ENCODE peak calls at places on chromosome 15, in seven cellular contexts. B is cardiac fibroblast, W is GM12865, N is AG04450, Y is uterus, P is tibial nerve, A is stomach. S is an unnamed sample.

GRCh38 chr15:68307131-68307928 is 29.8 kb downstream of the FEM1B start:
- DNase-seq in P (no peak), B (no peak), Y (peak), N (no peak), A (peak), W (no peak), S (no peak)

GRCh38 chr15:71440479-71441071 is 325.3 kb downstream of the THSD4 start:
- DNase-seq in B (peak), P (no peak), Y (no peak), W (peak), N (peak), A (no peak), S (no peak)

GRCh38 chr15:85673326-85673725 is 121.4 kb downstream of the KLHL25 start:
- DNase-seq in Y (no peak), W (no peak), A (no peak), B (no peak), P (no peak), N (no peak), S (no peak)

GRCh38 chr15:65870889-65871533 is 1.7 kb downstream of the RAB11A start:
- DNase-seq in B (peak), W (peak), Y (no peak), N (no peak), P (no peak), A (no peak), S (no peak)

GRCh38 chr15:34239151-34239761 is 14.4 kb downstream of the EMC4 start:
- DNase-seq in P (no peak), A (no peak), Y (no peak), W (peak), B (peak), N (peak), S (no peak)

GRCh38 chr15:62254137-62254934 is 89.3 kb upstream of the C2CD4B start:
- DNase-seq in B (peak), P (no peak), Y (peak), A (peak), N (peak), W (peak), S (peak)

GRCh38 chr15:52857937-52858336 is 67.8 kb upstream of the ONECUT1 start:
- DNase-seq in Y (no peak), W (no peak), B (peak), N (no peak), P (no peak), A (no peak), S (no peak)

GRCh38 chr15:66254364-66255292 is 1.1 kb upstream of the MEGF11 start:
- DNase-seq in Y (no peak), A (no peak), B (no peak), P (no peak), W (no peak), N (no peak), S (no peak)

GRCh38 chr15:96792216-96792615 is 461.7 kb downstream of the NR2F2 start:
- DNase-seq in N (no peak), W (no peak), A (no peak), P (no peak), B (no peak), Y (no peak), S (no peak)

GRCh38 chr15:92655178-92655995 is at the start of gene FAM174B:
- DNase-seq in N (no peak), P (no peak), B (no peak), Y (no peak), A (peak), W (peak), S (peak)

GRCh38 chr15:85865070-85865684 is 70.5 kb upstream of the KLHL25 start:
- DNase-seq in Y (peak), N (no peak), B (peak), W (peak), P (no peak), A (no peak), S (no peak)

GRCh38 chr15:63156708-63157065 is 590 bp downstream of the RPS27L start:
- DNase-seq in B (peak), A (no peak), W (peak), P (no peak), Y (peak), N (no peak), S (no peak)

GRCh38 chr15:70447927-70448698 is 315.2 kb downstream of the UACA start:
- DNase-seq in Y (no peak), B (no peak), P (no peak), W (no peak), A (peak), N (no peak), S (no peak)

GRCh38 chr15:70835415-70835814 is 18.5 kb downstream of the LARP6 start:
- DNase-seq in A (no peak), Y (peak), N (no peak), W (no peak), B (peak), P (peak), S (no peak)

GRCh38 chr15:80953953-80954778 is 35.5 kb downstream of the MESD start:
- DNase-seq in N (no peak), P (no peak), Y (no peak), A (no peak), W (no peak), B (no peak), S (no peak)

GRCh38 chr15:62083168-62084154 is 16.7 kb downstream of the C2CD4A start:
- DNase-seq in A (no peak), P (no peak), W (no peak), B (no peak), N (no peak), Y (no peak), S (no peak)

GRCh38 chr15:73594109-73594508 is 39.1 kb downstream of the NPTN start:
- DNase-seq in P (no peak), A (no peak), B (no peak), W (no peak), Y (no peak), N (no peak), S (no peak)

GRCh38 chr15:64883097-64883581 is 28.6 kb upstream of the ANKDD1A start:
- DNase-seq in A (no peak), W (peak), P (no peak), N (no peak), Y (no peak), B (peak), S (no peak)

GRCh38 chr15:40091861-40092415 is 16.7 kb downstream of the BMF start:
- DNase-seq in B (no peak), P (no peak), A (no peak), W (no peak), Y (peak), N (no peak), S (no peak)

GRCh38 chr15:60017538-60018199 is 13.6 kb downstream of the FOXB1 start:
- DNase-seq in B (peak), W (no peak), A (no peak), P (no peak), N (no peak), Y (no peak), S (no peak)

GRCh38 chr15:68769702-68770101 is 51.0 kb downstream of the ANP32A start:
- DNase-seq in A (no peak), P (no peak), B (no peak), W (no peak), N (no peak), Y (no peak), S (no peak)

GRCh38 chr15:100920516-100921135 is 1.5 kb downstream of the LRRK1 start:
- DNase-seq in W (peak), B (no peak), P (no peak), N (no peak), A (no peak), Y (no peak), S (no peak)
- H3K4me3 ChIP-seq in W (peak), B (peak), P (peak), N (no peak), A (peak), Y (no peak), S (no peak)

DNA sequence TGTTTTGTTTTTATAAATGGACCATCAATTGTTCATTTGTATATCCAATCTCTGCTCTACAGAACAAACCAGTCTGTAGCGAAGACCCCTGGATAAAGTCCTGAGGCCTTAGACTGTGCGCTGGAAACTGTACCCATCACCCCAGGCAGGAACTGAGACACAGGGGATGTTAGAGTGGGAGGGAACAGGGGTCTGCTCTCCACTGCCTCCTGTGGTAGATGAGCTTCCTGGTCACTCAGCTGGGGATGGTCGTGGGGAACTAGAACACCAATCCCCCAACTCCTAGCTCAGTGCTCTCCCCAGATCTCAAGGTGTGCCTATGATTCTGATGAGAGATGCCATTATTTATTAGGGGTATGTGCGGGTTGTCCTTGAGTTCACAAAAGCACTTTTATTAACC is 340.2 kb upstream of the IGF1R start:
- DNase-seq in Y (no peak), N (no peak), W (no peak), P (no peak), B (no peak), A (no peak), S (no peak)
- TF ChIP-seq CTCF in Y (no peak), N (no peak), W (no peak), P (no peak), B (no peak), A (no peak), S (no peak)

GRCh38 chr15:76341366-76342045 is 4.9 kb downstream of the ISL2 start:
- DNase-seq in W (no peak), P (no peak), N (no peak), A (no peak), B (peak), Y (no peak), S (no peak)

GRCh38 chr15:76340802-76341365 is 4.3 kb downstream of the ISL2 start:
- DNase-seq in W (peak), N (no peak), P (no peak), Y (no peak), A (no peak), B (no peak), S (no peak)

GRCh38 chr15:76343313-76343996 is 6.9 kb downstream of the ISL2 start:
- DNase-seq in W (no peak), N (no peak), B (no peak), A (no peak), P (no peak), Y (no peak), S (no peak)

GRCh38 chr15:76342382-76343201 is 6.0 kb downstream of the ISL2 start:
- DNase-seq in W (no peak), B (no peak), P (no peak), N (no peak), Y (no peak), A (no peak), S (no peak)

DNA sequence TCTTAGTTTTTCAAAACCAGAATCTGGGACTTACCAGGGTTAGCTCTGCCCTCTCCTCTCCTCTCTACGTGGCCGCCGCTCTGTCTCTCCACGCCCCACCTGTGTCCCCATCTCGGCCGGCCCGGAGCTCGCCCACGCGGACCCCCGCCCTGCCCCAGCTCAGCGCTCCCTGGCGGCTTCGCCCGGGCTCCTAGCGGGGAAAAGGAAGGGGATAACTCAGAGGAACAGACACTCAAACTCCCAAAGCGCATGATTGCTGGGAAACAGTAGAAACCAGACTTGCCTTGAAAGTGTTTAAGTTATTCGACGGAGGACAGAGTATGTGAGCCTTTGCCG is 5.4 kb downstream of the ISL2 start:
- DNase-seq in P (no peak), N (no peak), B (peak), W (no peak), Y (no peak), A (no peak), S (no peak)
- H3K4me3 ChIP-seq in P (no peak), N (no peak), B (no peak), W (no peak), Y (no peak), A (no peak), S (no peak)

GRCh38 chr15:29623240-29623639 is 199.0 kb downstream of the TJP1 start:
- DNase-seq in Y (no peak), B (no peak), N (no peak), W (no peak), P (no peak), A (no peak), S (no peak)
- TF ChIP-seq CTCF in Y (no peak), B (no peak), N (peak), W (no peak), P (no peak), A (no peak), S (no peak)

GRCh38 chr15:99307735-99308134 is 56.5 kb downstream of the LRRC28 start:
- DNase-seq in N (no peak), Y (no peak), A (no peak), P (no peak), W (no peak), B (no peak), S (no peak)
- H3K4me3 ChIP-seq in N (peak), Y (no peak), A (no peak), P (no peak), W (no peak), B (no peak), S (no peak)

GRCh38 chr15:95363636-95364035 is 966.9 kb upstream of the NR2F2 start:
- DNase-seq in W (no peak), P (no peak), N (no peak), B (no peak), A (no peak), Y (no peak), S (no peak)
- TF ChIP-seq CTCF in W (no peak), P (no peak), N (no peak), B (no peak), A (no peak), Y (no peak), S (no peak)

GRCh38 chr15:58148633-58149032 is 10.5 kb downstream of the AQP9 start:
- DNase-seq in N (no peak), P (no peak), A (no peak), Y (no peak), W (no peak), B (no peak), S (no peak)

GRCh38 chr15:58142827-58143226 is 4.6 kb downstream of the AQP9 start:
- DNase-seq in N (no peak), W (no peak), B (no peak), A (no peak), Y (no peak), P (no peak), S (no peak)

GRCh38 chr15:58147151-58147550 is 9.0 kb downstream of the AQP9 start:
- DNase-seq in A (no peak), N (no peak), Y (no peak), B (peak), P (no peak), W (peak), S (no peak)

GRCh38 chr15:58148120-58148519 is 9.9 kb downstream of the AQP9 start:
- DNase-seq in N (no peak), B (no peak), P (no peak), A (no peak), Y (no peak), W (no peak), S (no peak)

DNA sequence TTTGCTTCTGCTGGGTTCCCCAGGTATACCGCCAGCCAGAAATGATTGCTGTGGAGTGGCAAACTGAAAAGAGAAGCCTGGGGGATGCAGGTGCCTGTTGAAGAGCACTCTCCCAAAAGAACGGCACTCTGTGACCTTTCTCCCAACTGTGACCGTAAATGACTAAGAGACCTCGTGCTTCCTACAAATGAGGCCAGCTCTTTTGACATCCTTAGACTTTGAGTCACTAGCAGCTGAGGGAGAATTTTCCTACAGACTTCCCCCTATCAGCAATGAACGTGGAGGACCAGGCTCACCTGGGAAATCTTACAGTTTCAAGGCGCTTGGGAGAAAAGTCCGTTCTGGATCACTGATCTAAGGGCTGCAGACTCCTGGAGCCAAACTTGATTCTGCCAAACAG is 8.6 kb downstream of the AQP9 start:
- DNase-seq in P (no peak), B (peak), N (no peak), W (no peak), Y (no peak), A (no peak), S (no peak)
- H3K4me3 ChIP-seq in P (no peak), B (no peak), N (no peak), W (no peak), Y (no peak), A (no peak), S (no peak)

GRCh38 chr15:78811825-78812183 is 540 bp upstream of the ADAMTS7 start:
- DNase-seq in B (no peak), A (no peak), Y (no peak), P (no peak), N (no peak), W (no peak), S (no peak)
- TF ChIP-seq CTCF in B (no peak), A (no peak), Y (no peak), P (no peak), N (no peak), W (no peak), S (peak)

S was measured in upper lobe of right lung.